ENCODE peak calls at places on chromosomes 5 and 9, in six cellular contexts. One of them, this sample, is unnamed. For H3K9me2, the result is how much of the 10 kb centered on the place peaks cover.

GRCh38 chr9:82488702-82489578 is 500.4 kb downstream of the SPATA31D1 start:
- DNase-seq in GM23338: no peak
- DNase-seq in PC-3: peak
- DNase-seq in SK-N-SH: peak
- DNase-seq in Karpas-422: no peak
- DNase-seq in HCT116: no peak
- DNase-seq in this sample: peak

GRCh38 chr9:73583590-73583989 is 431.9 kb downstream of the ANXA1 start:
- DNase-seq in GM23338: no peak
- DNase-seq in PC-3: peak
- DNase-seq in SK-N-SH: no peak
- DNase-seq in Karpas-422: no peak
- DNase-seq in HCT116: no peak
- DNase-seq in this sample: peak

GRCh38 chr9:74887041-74887980 is at the start of gene TRPM6:
- DNase-seq in GM23338: peak
- DNase-seq in PC-3: peak
- DNase-seq in SK-N-SH: peak
- DNase-seq in Karpas-422: no peak
- DNase-seq in HCT116: peak
- DNase-seq in this sample: peak

GRCh38 chr5:146962801-146963355 is 84.3 kb upstream of the PPP2R2B start:
- DNase-seq in GM23338: no peak
- DNase-seq in PC-3: peak
- DNase-seq in SK-N-SH: no peak
- DNase-seq in Karpas-422: no peak
- DNase-seq in HCT116: no peak
- DNase-seq in this sample: peak

GRCh38 chr5:173963867-173964429 is 25.0 kb upstream of the C5orf47 start:
- DNase-seq in GM23338: peak
- DNase-seq in PC-3: peak
- DNase-seq in SK-N-SH: peak
- DNase-seq in Karpas-422: no peak
- DNase-seq in HCT116: no peak
- DNase-seq in this sample: no peak

GRCh38 chr9:94911986-94912635 is 185.6 kb downstream of the AOPEP start:
- DNase-seq in GM23338: no peak
- DNase-seq in PC-3: no peak
- DNase-seq in SK-N-SH: no peak
- DNase-seq in Karpas-422: no peak
- DNase-seq in HCT116: no peak
- DNase-seq in this sample: no peak

GRCh38 chr5:138653502-138653901 is 78.3 kb upstream of the HSPA9 start:
- DNase-seq in GM23338: peak
- DNase-seq in PC-3: peak
- DNase-seq in SK-N-SH: no peak
- DNase-seq in Karpas-422: no peak
- DNase-seq in HCT116: peak
- DNase-seq in this sample: peak

GRCh38 chr9:20618361-20618799 is 3.9 kb downstream of the MLLT3 start:
- DNase-seq in GM23338: no peak
- DNase-seq in PC-3: peak
- DNase-seq in SK-N-SH: no peak
- DNase-seq in Karpas-422: no peak
- DNase-seq in HCT116: no peak
- DNase-seq in this sample: peak

GRCh38 chr5:75335952-75336624 is 932 bp upstream of the HMGCR start:
- DNase-seq in GM23338: peak
- DNase-seq in PC-3: peak
- DNase-seq in SK-N-SH: peak
- DNase-seq in Karpas-422: peak
- DNase-seq in HCT116: peak
- DNase-seq in this sample: peak

GRCh38 chr5:142981886-142982820 is 212.0 kb downstream of the ARHGAP26 start:
- DNase-seq in GM23338: peak
- DNase-seq in PC-3: peak
- DNase-seq in SK-N-SH: peak
- DNase-seq in Karpas-422: no peak
- DNase-seq in HCT116: no peak
- DNase-seq in this sample: peak

GRCh38 chr5:10469253-10470030 is 27.8 kb downstream of the ROPN1L start:
- DNase-seq in GM23338: no peak
- DNase-seq in PC-3: peak
- DNase-seq in SK-N-SH: no peak
- DNase-seq in Karpas-422: no peak
- DNase-seq in HCT116: no peak
- DNase-seq in this sample: peak

GRCh38 chr5:63263409-63263808 is 684.8 kb downstream of the LRRC70 start:
- DNase-seq in GM23338: no peak
- DNase-seq in PC-3: no peak
- DNase-seq in SK-N-SH: no peak
- DNase-seq in Karpas-422: no peak
- DNase-seq in HCT116: no peak
- DNase-seq in this sample: peak

GRCh38 chr5:1516615-1517601 is 6.9 kb downstream of the LPCAT1 start:
- DNase-seq in GM23338: no peak
- DNase-seq in PC-3: peak
- DNase-seq in SK-N-SH: no peak
- DNase-seq in Karpas-422: no peak
- DNase-seq in HCT116: no peak
- DNase-seq in this sample: peak

GRCh38 chr9:137752426-137752825 is 125.2 kb upstream of the CACNA1B start:
- DNase-seq in GM23338: no peak
- DNase-seq in PC-3: no peak
- DNase-seq in SK-N-SH: no peak
- DNase-seq in Karpas-422: no peak
- DNase-seq in HCT116: no peak
- DNase-seq in this sample: no peak

GRCh38 chr9:137478613-137479314 is 19.6 kb upstream of the NSMF start:
- DNase-seq in GM23338: peak
- DNase-seq in PC-3: no peak
- DNase-seq in SK-N-SH: peak
- DNase-seq in Karpas-422: no peak
- DNase-seq in HCT116: no peak
- DNase-seq in this sample: no peak

GRCh38 chr5:179302499-179303185 is 42.6 kb downstream of the ADAMTS2 start:
- DNase-seq in GM23338: no peak
- DNase-seq in PC-3: no peak
- DNase-seq in SK-N-SH: no peak
- DNase-seq in Karpas-422: peak
- DNase-seq in HCT116: no peak
- DNase-seq in this sample: no peak

GRCh38 chr9:3873818-3874217 is 348.0 kb upstream of the RFX3 start:
- DNase-seq in GM23338: peak
- DNase-seq in PC-3: no peak
- DNase-seq in SK-N-SH: no peak
- DNase-seq in Karpas-422: no peak
- DNase-seq in HCT116: no peak
- DNase-seq in this sample: peak

GRCh38 chr9:109329274-109330258 is 8.7 kb upstream of the EPB41L4B start:
- DNase-seq in GM23338: peak
- DNase-seq in PC-3: peak
- DNase-seq in SK-N-SH: peak
- DNase-seq in Karpas-422: no peak
- DNase-seq in HCT116: no peak
- DNase-seq in this sample: peak

GRCh38 chr5:42950466-42951168 is 89.5 kb downstream of the ANXA2R start:
- DNase-seq in GM23338: peak
- DNase-seq in PC-3: peak
- DNase-seq in SK-N-SH: peak
- DNase-seq in Karpas-422: peak
- DNase-seq in HCT116: peak
- DNase-seq in this sample: peak

GRCh38 chr5:127940854-127941253 is 142.7 kb upstream of the SLC12A2 start:
- DNase-seq in GM23338: no peak
- DNase-seq in PC-3: no peak
- DNase-seq in SK-N-SH: no peak
- DNase-seq in Karpas-422: no peak
- DNase-seq in HCT116: no peak
- DNase-seq in this sample: no peak

GRCh38 chr9:14221119-14221518 is 92.8 kb downstream of the NFIB start:
- DNase-seq in GM23338: no peak
- DNase-seq in PC-3: peak
- DNase-seq in SK-N-SH: no peak
- DNase-seq in Karpas-422: no peak
- DNase-seq in HCT116: no peak
- DNase-seq in this sample: no peak

GRCh38 chr9:87529666-87530065 is 32.0 kb downstream of the DAPK1 start:
- DNase-seq in GM23338: peak
- DNase-seq in PC-3: no peak
- DNase-seq in SK-N-SH: no peak
- DNase-seq in Karpas-422: no peak
- DNase-seq in HCT116: no peak
- DNase-seq in this sample: no peak

GRCh38 chr5:143495823-143496275 is 92.4 kb upstream of the NR3C1 start:
- DNase-seq in GM23338: no peak
- DNase-seq in PC-3: peak
- DNase-seq in SK-N-SH: no peak
- DNase-seq in Karpas-422: no peak
- DNase-seq in HCT116: no peak
- DNase-seq in this sample: peak

GRCh38 chr9:89606567-89607311 is 1.9 kb downstream of the GADD45G start:
- DNase-seq in GM23338: peak
- DNase-seq in PC-3: peak
- DNase-seq in SK-N-SH: peak
- DNase-seq in Karpas-422: no peak
- DNase-seq in HCT116: no peak
- DNase-seq in this sample: peak

GRCh38 chr9:69173891-69174644 is at the start of gene TJP2:
- DNase-seq in GM23338: peak
- DNase-seq in PC-3: no peak
- DNase-seq in SK-N-SH: peak
- DNase-seq in Karpas-422: no peak
- DNase-seq in HCT116: no peak
- DNase-seq in this sample: peak

GRCh38 chr5:77397686-77398300 is 94.3 kb downstream of the WDR41 start:
- DNase-seq in GM23338: no peak
- DNase-seq in PC-3: no peak
- DNase-seq in SK-N-SH: no peak
- DNase-seq in Karpas-422: no peak
- DNase-seq in HCT116: no peak
- DNase-seq in this sample: no peak

GRCh38 chr5:8615142-8615858 is 746.4 kb downstream of the MTRR start:
- DNase-seq in GM23338: no peak
- DNase-seq in PC-3: peak
- DNase-seq in SK-N-SH: no peak
- DNase-seq in Karpas-422: peak
- DNase-seq in HCT116: no peak
- DNase-seq in this sample: no peak

DNA sequence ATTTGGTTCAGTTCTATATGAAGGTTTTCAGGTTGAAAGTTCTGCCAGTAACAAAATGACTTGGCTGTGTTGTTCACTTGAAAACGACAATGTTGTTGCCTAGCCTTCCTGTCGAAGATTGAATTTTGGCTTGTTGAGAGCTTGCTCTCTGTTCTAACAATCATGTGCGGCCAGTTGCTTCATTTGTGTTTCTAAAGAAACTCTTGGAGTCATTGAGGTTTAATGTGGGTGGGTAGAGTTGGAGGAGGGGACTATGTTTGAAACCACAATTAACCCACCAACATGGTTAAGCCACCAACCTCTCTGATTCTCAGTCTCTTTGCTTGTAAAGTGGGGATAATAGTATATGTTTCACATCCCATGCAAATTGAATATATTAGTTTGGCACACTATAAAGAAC is 145.8 kb downstream of the FBXL7 start:
- DNase-seq in GM23338: peak
- DNase-seq in PC-3: no peak
- DNase-seq in SK-N-SH: no peak
- DNase-seq in Karpas-422: no peak
- DNase-seq in HCT116: no peak
- DNase-seq in this sample: peak
- H3K9me2 ChIP-seq in GM23338: under half
- H3K9me2 ChIP-seq in PC-3: under half
- H3K9me2 ChIP-seq in SK-N-SH: under half
- H3K9me2 ChIP-seq in Karpas-422: under half
- H3K9me2 ChIP-seq in HCT116: under half
- H3K9me2 ChIP-seq in this sample: under half

DNA sequence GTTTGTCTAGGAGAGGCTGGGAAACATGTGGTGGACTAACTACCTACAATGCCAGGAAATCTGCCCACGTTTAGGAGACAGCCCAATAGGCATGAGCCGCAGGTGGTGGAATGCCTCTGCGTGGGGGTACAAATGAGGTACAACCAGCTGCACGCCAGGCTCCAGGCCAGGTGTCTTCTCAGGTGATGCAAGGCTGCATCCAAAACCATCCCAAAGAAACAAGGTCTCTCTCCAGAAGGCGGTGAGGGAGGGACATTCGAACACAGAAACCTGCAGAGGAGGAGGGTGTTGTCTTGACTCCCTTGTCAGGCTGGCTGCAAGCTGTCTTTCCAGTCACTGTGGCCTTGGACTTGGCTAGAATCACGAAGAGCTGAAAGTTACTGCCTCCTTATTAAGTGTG is 11.6 kb downstream of the ANKH start:
- DNase-seq in GM23338: no peak
- DNase-seq in PC-3: no peak
- DNase-seq in SK-N-SH: no peak
- DNase-seq in Karpas-422: no peak
- DNase-seq in HCT116: no peak
- DNase-seq in this sample: no peak
- H3K9me2 ChIP-seq in GM23338: under half
- H3K9me2 ChIP-seq in PC-3: under half
- H3K9me2 ChIP-seq in SK-N-SH: under half
- H3K9me2 ChIP-seq in Karpas-422: under half
- H3K9me2 ChIP-seq in HCT116: under half
- H3K9me2 ChIP-seq in this sample: under half

GRCh38 chr9:37362430-37362829 is 60.1 kb upstream of the GRHPR start:
- DNase-seq in GM23338: no peak
- DNase-seq in PC-3: no peak
- DNase-seq in SK-N-SH: no peak
- DNase-seq in Karpas-422: no peak
- DNase-seq in HCT116: no peak
- DNase-seq in this sample: no peak
- H3K9me2 ChIP-seq in GM23338: under half
- H3K9me2 ChIP-seq in PC-3: under half
- H3K9me2 ChIP-seq in SK-N-SH: under half
- H3K9me2 ChIP-seq in Karpas-422: under half
- H3K9me2 ChIP-seq in HCT116: under half
- H3K9me2 ChIP-seq in this sample: under half

GRCh38 chr9:131636593-131636992 is 91.3 kb downstream of the PRRT1B start:
- DNase-seq in GM23338: no peak
- DNase-seq in PC-3: no peak
- DNase-seq in SK-N-SH: no peak
- DNase-seq in Karpas-422: no peak
- DNase-seq in HCT116: no peak
- DNase-seq in this sample: no peak

GRCh38 chr9:131639771-131640437 is 94.6 kb downstream of the PRRT1B start:
- DNase-seq in GM23338: no peak
- DNase-seq in PC-3: no peak
- DNase-seq in SK-N-SH: no peak
- DNase-seq in Karpas-422: no peak
- DNase-seq in HCT116: no peak
- DNase-seq in this sample: no peak

GRCh38 chr9:131633491-131634031 is 88.2 kb downstream of the PRRT1B start:
- DNase-seq in GM23338: no peak
- DNase-seq in PC-3: no peak
- DNase-seq in SK-N-SH: no peak
- DNase-seq in Karpas-422: no peak
- DNase-seq in HCT116: no peak
- DNase-seq in this sample: peak

GRCh38 chr9:131635285-131635684 is 90.0 kb downstream of the PRRT1B start:
- DNase-seq in GM23338: peak
- DNase-seq in PC-3: peak
- DNase-seq in SK-N-SH: no peak
- DNase-seq in Karpas-422: no peak
- DNase-seq in HCT116: peak
- DNase-seq in this sample: peak

GRCh38 chr9:131635912-131636311 is 90.6 kb downstream of the PRRT1B start:
- DNase-seq in GM23338: no peak
- DNase-seq in PC-3: no peak
- DNase-seq in SK-N-SH: no peak
- DNase-seq in Karpas-422: no peak
- DNase-seq in HCT116: no peak
- DNase-seq in this sample: peak
- H3K9me2 ChIP-seq in GM23338: under half
- H3K9me2 ChIP-seq in PC-3: under half
- H3K9me2 ChIP-seq in SK-N-SH: under half
- H3K9me2 ChIP-seq in Karpas-422: under half
- H3K9me2 ChIP-seq in HCT116: under half
- H3K9me2 ChIP-seq in this sample: under half

This sample was measured in GM23248.